ENCODE peak calls at places on chromosome 22, in six cellular contexts. I is neuronal stem cell, G is IMR-90, Y is H9, M is mesenchymal stem cell, J is trophoblast cell. V is an unnamed sample.

GRCh38 chr22:41964106-41964494 is 5.1 kb upstream of the SEPTIN3 start:
- DNase-seq in Y (no peak), M (no peak), J (no peak), I (no peak), G (no peak), V (no peak)

GRCh38 chr22:11253000-11253511 is 4274.9 kb upstream of the OR11H1 start:
- DNase-seq in M (no peak), G (no peak), J (peak; percentile 0), I (no peak), Y (peak; percentile 6), V (no peak)

GRCh38 chr22:32531955-32532818 is 57.6 kb downstream of the FBXO7 start:
- DNase-seq in Y (peak; percentile 91), M (peak; percentile 60), J (peak; percentile 25), G (peak; percentile 93), I (peak; percentile 18), V (peak; percentile 62)

GRCh38 chr22:30502153-30502552 is 3.3 kb downstream of the SEC14L4 start:
- DNase-seq in M (no peak), J (no peak), G (no peak), I (no peak), Y (no peak), V (no peak)

GRCh38 chr22:31185056-31185455 is 25.1 kb downstream of the RNF185 start:
- DNase-seq in J (peak; percentile 48), I (no peak), G (peak; percentile 62), M (peak; percentile 33), Y (no peak), V (no peak)

GRCh38 chr22:18927020-18927419 is 9.1 kb downstream of the PRODH start:
- DNase-seq in I (no peak), J (no peak), M (no peak), Y (no peak), G (no peak), V (no peak)

GRCh38 chr22:30829901-30830550 is 135.4 kb downstream of the OSBP2 start:
- DNase-seq in I (no peak), M (no peak), G (peak; percentile 97), J (peak; percentile 12), Y (no peak), V (peak; percentile 42)

GRCh38 chr22:23269441-23270211 is 89.3 kb downstream of the BCR start:
- DNase-seq in J (no peak), G (no peak), M (no peak), Y (peak; percentile 57), I (no peak), V (no peak)

GRCh38 chr22:38397189-38398097 is 57.6 kb downstream of the KCNJ4 start:
- DNase-seq in M (peak; percentile 37), G (no peak), J (peak; percentile 22), Y (peak; percentile 90), I (peak; percentile 51), V (peak; percentile 93)

GRCh38 chr22:38131399-38131798 is 20.9 kb upstream of the BAIAP2L2 start:
- DNase-seq in Y (no peak), J (no peak), M (no peak), I (no peak), G (no peak), V (no peak)

GRCh38 chr22:42805016-42805997 is 51.8 kb downstream of the ARFGAP3 start:
- DNase-seq in M (no peak), Y (peak; percentile 34), G (no peak), J (no peak), I (no peak), V (no peak)

GRCh38 chr22:48264586-48264985 is 1502.1 kb downstream of the TBC1D22A start:
- DNase-seq in G (no peak), M (no peak), I (no peak), Y (no peak), J (no peak), V (no peak)

GRCh38 chr22:17481424-17481823 is 81.9 kb upstream of the SLC25A18 start:
- DNase-seq in G (no peak), I (no peak), Y (no peak), M (no peak), J (no peak), V (no peak)

GRCh38 chr22:40473703-40474102 is 103.3 kb downstream of the SGSM3 start:
- DNase-seq in J (no peak), Y (no peak), G (no peak), I (no peak), M (no peak), V (no peak)

GRCh38 chr22:40466976-40467375 is 96.6 kb downstream of the SGSM3 start:
- DNase-seq in M (no peak), G (no peak), I (no peak), Y (no peak), J (no peak), V (no peak)

GRCh38 chr22:40472036-40472435 is 101.6 kb downstream of the SGSM3 start:
- DNase-seq in I (no peak), G (no peak), Y (no peak), M (no peak), J (no peak), V (no peak)

GRCh38 chr22:40472579-40472978 is 102.2 kb downstream of the SGSM3 start:
- DNase-seq in I (no peak), G (no peak), Y (no peak), J (no peak), M (no peak), V (no peak)

DNA sequence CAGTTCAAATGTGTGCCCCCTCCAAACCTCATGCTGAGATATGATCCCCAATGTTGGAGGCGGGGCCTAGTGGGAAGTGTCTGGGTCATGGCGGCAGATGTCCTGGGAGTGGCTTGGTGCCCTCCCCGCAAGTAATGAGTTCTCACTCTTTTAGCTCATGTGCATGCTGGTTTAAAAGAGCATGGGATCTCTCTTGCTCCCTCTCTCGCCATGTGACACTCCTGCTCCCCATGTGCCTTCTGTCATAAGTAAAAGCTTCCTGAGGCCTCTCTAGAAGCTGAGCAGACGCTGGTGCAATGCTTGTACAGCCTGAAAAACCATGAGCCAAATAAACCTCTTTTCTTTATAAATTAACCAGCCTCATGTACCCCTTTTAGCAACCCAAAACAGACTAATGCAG is 98.8 kb downstream of the SGSM3 start:
- DNase-seq in M (no peak), Y (no peak), I (no peak), J (no peak), G (no peak), V (no peak)
- H4K91ac ChIP-seq in M (no peak overlapping the region), Y (no peak overlapping the region), I (no peak overlapping the region), J (no peak overlapping the region), G (no peak overlapping the region), V (no peak overlapping the region)

GRCh38 chr22:50620861-50621490 is 7.0 kb downstream of the ARSA start:
- DNase-seq in M (no peak), G (no peak), Y (no peak), I (no peak), J (no peak), V (no peak)
- H2AFZ ChIP-seq in M (no peak overlapping the region), G (no peak overlapping the region), Y (no peak overlapping the region), I (peak overlapping the region; percentile 67), J (no peak overlapping the region), V (peak overlapping the region; percentile 43)

GRCh38 chr22:36330655-36331305 is 57.0 kb downstream of the MYH9 start:
- DNase-seq in Y (no peak), G (peak; percentile 63), I (no peak), J (no peak), M (peak; percentile 85), V (no peak)
- H4K91ac ChIP-seq in Y (peak overlapping the region; percentile 93), G (peak overlapping the region; percentile 100), I (peak overlapping the region; percentile 41), J (peak overlapping the region; percentile 97), M (peak overlapping the region; percentile 99), V (peak overlapping the region; percentile 81)

GRCh38 chr22:27377501-27377900 is 424.1 kb downstream of the MN1 start:
- DNase-seq in G (no peak), J (no peak), M (no peak), Y (no peak), I (no peak), V (no peak)
- H2AFZ ChIP-seq in G (no peak overlapping the region), J (no peak overlapping the region), M (no peak overlapping the region), Y (no peak overlapping the region), I (no peak overlapping the region), V (no peak overlapping the region)